ENCODE peak calls at places on chromosomes 12 and 14, in eight cellular contexts. L is right atrium auricular region; N is HFFc6; Y is activated T-helper 1 cell treated with anti-CD3 and anti-CD28 coated beads, Interleukin-12 subunit alpha, Interleukin-12 subunit beta, Interleukin-2, Interleukin-4 antibody, amounts not matched to agents 30 ng/mL and 10 ng/mL and 1 ng/mL, durations not matched to agents 14 hours and 24 hours and 36 hours; W is NCI-H1092 treated with DMSO at 0.1 percent for 48 hours; G is stimulated activated CD4-positive, alpha-beta T cell treated with anti-CD3 and anti-CD28 coated beads, Interleukin-12 subunit alpha, Interleukin-12 subunit beta, amount 100 ng/mL, for 4 hours; V is A549; X is T-cell. B is an unnamed sample.
A peak's percentile ranks its signal among the peaks of the same experiment; 100 is the strongest.

GRCh38 chr12:39341179-39341578 is 101.7 kb downstream of the KIF21A start:
- DNase-seq in L (no peak), N (no peak), Y (no peak), W (no peak), G (no peak), V (no peak), X (no peak), B (no peak)

GRCh38 chr12:107019546-107019945 is 32.6 kb upstream of the MTERF2 start:
- DNase-seq in L (no peak), N (no peak), Y (no peak), W (no peak), G (no peak), V (no peak), X (no peak), B (no peak)

GRCh38 chr12:6819069-6820030 is 2.3 kb upstream of the GPR162 start:
- DNase-seq in L (no peak), N (no peak), Y (no peak), W (no peak), G (no peak), V (no peak), X (no peak), B (peak; percentile 35)

GRCh38 chr14:71317385-71318096 is 410.3 kb downstream of the PCNX1 start:
- DNase-seq in L (no peak), N (no peak), Y (no peak), W (no peak), G (no peak), V (no peak), X (no peak), B (no peak)

GRCh38 chr12:86666311-86666710 is 410.1 kb upstream of the MGAT4C start:
- DNase-seq in L (no peak), N (no peak), Y (no peak), W (no peak), G (no peak), V (no peak), X (no peak), B (no peak)

GRCh38 chr12:95736631-95737030 is 53.9 kb downstream of the NTN4 start:
- DNase-seq in L (no peak), N (peak; percentile 13), Y (no peak), W (no peak), G (no peak), V (no peak), X (no peak), B (no peak)

GRCh38 chr14:106605548-106606448 is 1079.4 kb downstream of the TMEM121 start:
- DNase-seq in L (no peak), N (no peak), Y (peak; percentile 69), W (no peak), G (peak; percentile 85), V (peak; percentile 24), X (peak; percentile 69), B (peak; percentile 34)

GRCh38 chr12:113838896-113839295 is 127.2 kb downstream of the RBM19 start:
- DNase-seq in L (no peak), N (no peak), Y (no peak), W (peak; percentile 23), G (no peak), V (no peak), X (no peak), B (no peak)

GRCh38 chr14:44564908-44565307 is 57.8 kb upstream of the FSCB start:
- DNase-seq in L (no peak), N (no peak), Y (no peak), W (no peak), G (no peak), V (no peak), X (no peak), B (peak; percentile 12)

GRCh38 chr14:93023039-93023438 is 92.7 kb downstream of the ITPK1 start:
- DNase-seq in L (no peak), N (no peak), Y (no peak), W (no peak), G (no peak), V (peak; percentile 64), X (no peak), B (peak; percentile 45)

GRCh38 chr12:127567531-127567930 is 699.4 kb upstream of the TMEM132C start:
- DNase-seq in L (no peak), N (no peak), Y (no peak), W (no peak), G (no peak), V (no peak), X (no peak), B (no peak)

GRCh38 chr14:28571636-28572035 is 195.0 kb upstream of the FOXG1 start:
- DNase-seq in L (no peak), N (no peak), Y (no peak), W (no peak), G (no peak), V (no peak), X (no peak), B (peak; percentile 43)

GRCh38 chr12:109609256-109609821 is 35.7 kb downstream of the MVK start:
- DNase-seq in L (no peak), N (no peak), Y (no peak), W (no peak), G (no peak), V (peak; percentile 20), X (no peak), B (no peak)

GRCh38 chr12:113136128-113136989 is 798 bp upstream of the RASAL1 start:
- DNase-seq in L (no peak), N (no peak), Y (no peak), W (no peak), G (peak; percentile 51), V (peak; percentile 55), X (peak; percentile 28), B (no peak)

GRCh38 chr12:109444263-109444662 is 32.8 kb downstream of the KCTD10 start:
- DNase-seq in L (no peak), N (no peak), Y (no peak), W (no peak), G (no peak), V (no peak), X (no peak), B (no peak)

GRCh38 chr14:92280554-92281262 is 42.3 kb upstream of the SLC24A4 start:
- DNase-seq in L (no peak), N (no peak), Y (peak; percentile 17), W (no peak), G (no peak), V (no peak), X (no peak), B (no peak)

GRCh38 chr12:1429980-1430379 is 164.4 kb downstream of the FBXL14 start:
- DNase-seq in L (no peak), N (peak; percentile 63), Y (no peak), W (no peak), G (no peak), V (no peak), X (no peak), B (peak; percentile 83)

GRCh38 chr14:33791971-33792370 is 158.9 kb downstream of the EGLN3 start:
- DNase-seq in L (no peak), N (no peak), Y (no peak), W (no peak), G (no peak), V (no peak), X (no peak), B (no peak)

GRCh38 chr14:104863923-104864266 is 1.2 kb upstream of the CEP170B start:
- DNase-seq in L (no peak), N (no peak), Y (no peak), W (no peak), G (no peak), V (no peak), X (no peak), B (no peak)

GRCh38 chr12:43132291-43132690 is 419.7 kb downstream of the ADAMTS20 start:
- DNase-seq in L (no peak), N (no peak), Y (no peak), W (no peak), G (no peak), V (no peak), X (no peak), B (no peak)

GRCh38 chr12:88579941-88580871 is at the start of gene KITLG:
- DNase-seq in L (peak; percentile 83), N (peak; percentile 79), Y (peak; percentile 1), W (peak; percentile 84), G (no peak), V (peak; percentile 84), X (no peak), B (peak; percentile 79)

GRCh38 chr14:104687601-104688504 is 1.6 kb upstream of the INF2 start:
- DNase-seq in L (peak; percentile 80), N (no peak), Y (no peak), W (peak; percentile 71), G (no peak), V (peak; percentile 94), X (no peak), B (peak; percentile 87)

GRCh38 chr12:96434107-96434506 is 33.9 kb upstream of the CDK17 start:
- DNase-seq in L (no peak), N (peak; percentile 39), Y (peak; percentile 75), W (no peak), G (peak; percentile 26), V (no peak), X (peak; percentile 30), B (peak; percentile 98)

GRCh38 chr14:102203382-102203781 is 63.7 kb downstream of the WDR20 start:
- DNase-seq in L (no peak), N (no peak), Y (no peak), W (no peak), G (no peak), V (no peak), X (no peak), B (no peak)